ENCODE peak calls at places on chromosomes 3 and 15, in five cellular contexts. F is NCI-H510A, Q is SK-MEL-5, I is iris pigment epithelial cell, V is NCI-H226. L is an unnamed sample.

GRCh38 chr3:87491843-87492242 is 215.5 kb upstream of the POU1F1 start:
- DNase-seq in F (no peak), Q (no peak), I (no peak), V (peak; percentile 5), L (no peak)

GRCh38 chr15:29141206-29141907 is 128.3 kb downstream of the NSMCE3 start:
- DNase-seq in F (no peak), Q (no peak), I (no peak), V (no peak), L (no peak)

GRCh38 chr3:130960139-130960779 is 66.4 kb downstream of the ASTE1 start:
- DNase-seq in F (no peak), Q (no peak), I (peak; percentile 56), V (peak; percentile 50), L (no peak)

GRCh38 chr15:75843618-75844610 is 667 bp downstream of the UBE2Q2 start:
- DNase-seq in F (peak; percentile 38), Q (peak; percentile 45), I (peak; percentile 66), V (peak; percentile 59), L (peak; percentile 49)

GRCh38 chr3:174159629-174160028 is 699.5 kb upstream of the NAALADL2 start:
- DNase-seq in F (no peak), Q (no peak), I (no peak), V (no peak), L (peak; percentile 8)

GRCh38 chr3:72322264-72322976 is 525.8 kb downstream of the SHQ1 start:
- DNase-seq in F (no peak), Q (no peak), I (no peak), V (no peak), L (no peak)

GRCh38 chr3:175150812-175151411 is 291.8 kb downstream of the NAALADL2 start:
- DNase-seq in F (peak; percentile 41), Q (no peak), I (peak; percentile 9), V (no peak), L (no peak)

GRCh38 chr3:31170932-31171670 is 276.6 kb upstream of the GADL1 start:
- DNase-seq in F (no peak), Q (peak; percentile 14), I (peak; percentile 99), V (peak; percentile 59), L (peak; percentile 1)

GRCh38 chr3:54243262-54243931 is 121.0 kb downstream of the CACNA2D3 start:
- DNase-seq in F (no peak), Q (peak; percentile 53), I (no peak), V (no peak), L (no peak)

GRCh38 chr3:8659242-8659641 is 14.6 kb upstream of the SSUH2 start:
- DNase-seq in F (no peak), Q (no peak), I (no peak), V (no peak), L (no peak)

GRCh38 chr3:23877324-23877980 is 39.3 kb downstream of the NKIRAS1 start:
- DNase-seq in F (no peak), Q (no peak), I (peak; percentile 91), V (peak; percentile 92), L (no peak)

GRCh38 chr3:49053543-49053942 is 24.3 kb upstream of the IMPDH2 start:
- DNase-seq in F (no peak), Q (no peak), I (no peak), V (no peak), L (no peak)

GRCh38 chr15:45181491-45182285 is 6.1 kb downstream of the SHF start:
- DNase-seq in F (no peak), Q (no peak), I (no peak), V (no peak), L (no peak)

GRCh38 chr15:29133791-29134190 is 135.8 kb downstream of the NSMCE3 start:
- DNase-seq in F (no peak), Q (no peak), I (no peak), V (no peak), L (no peak)

GRCh38 chr15:26771168-26771916 is 1.5 kb downstream of the GABRB3 start:
- DNase-seq in F (peak; percentile 40), Q (no peak), I (no peak), V (no peak), L (no peak)

GRCh38 chr3:141115752-141116541 is 64.8 kb downstream of the SPSB4 start:
- DNase-seq in F (no peak), Q (peak; percentile 56), I (peak; percentile 19), V (no peak), L (no peak)

GRCh38 chr15:73323374-73323955 is 45.3 kb downstream of the HCN4 start:
- DNase-seq in F (no peak), Q (no peak), I (no peak), V (no peak), L (no peak)

GRCh38 chr15:81106560-81106959 is 27.5 kb upstream of the CFAP161 start:
- DNase-seq in F (no peak), Q (peak; percentile 88), I (peak; percentile 83), V (peak; percentile 70), L (peak; percentile 59)

GRCh38 chr15:63362196-63362595 is 19.4 kb downstream of the CA12 start:
- DNase-seq in F (no peak), Q (no peak), I (no peak), V (no peak), L (peak; percentile 31)

GRCh38 chr3:18426597-18426996 is 1.5 kb upstream of the SATB1 start:
- DNase-seq in F (no peak), Q (no peak), I (no peak), V (no peak), L (no peak)

GRCh38 chr3:119969759-119970158 is 124.5 kb downstream of the GSK3B start:
- DNase-seq in F (no peak), Q (no peak), I (no peak), V (peak; percentile 12), L (no peak)

GRCh38 chr3:15007681-15008141 is 57.4 kb downstream of the MRPS25 start:
- DNase-seq in F (peak; percentile 14), Q (no peak), I (peak; percentile 96), V (peak; percentile 75), L (no peak)

GRCh38 chr3:17238029-17238428 is 353.3 kb downstream of the PLCL2 start:
- DNase-seq in F (no peak), Q (no peak), I (no peak), V (no peak), L (no peak)

GRCh38 chr15:31528846-31529245 is 202.2 kb downstream of the KLF13 start:
- DNase-seq in F (no peak), Q (no peak), I (no peak), V (no peak), L (no peak)

GRCh38 chr3:127712881-127713771 is 40.4 kb downstream of the ABTB1 start:
- DNase-seq in F (no peak), Q (no peak), I (no peak), V (no peak), L (no peak)

GRCh38 chr3:126441256-126441880 is 34.3 kb downstream of the ZXDC start:
- DNase-seq in F (no peak), Q (no peak), I (no peak), V (no peak), L (no peak)

GRCh38 chr15:91407237-91407889 is 307.3 kb downstream of the SV2B start:
- DNase-seq in F (no peak), Q (no peak), I (peak; percentile 31), V (peak; percentile 98), L (peak; percentile 84)

GRCh38 chr3:141514382-141514781 is 27.6 kb downstream of the RASA2 start:
- DNase-seq in F (no peak), Q (no peak), I (no peak), V (no peak), L (no peak)

GRCh38 chr3:50167782-50168317 is 12.7 kb downstream of the SEMA3F start:
- DNase-seq in F (no peak), Q (no peak), I (no peak), V (no peak), L (no peak)

GRCh38 chr3:46505953-46506352 is 8.2 kb downstream of the RTP3 start:
- DNase-seq in F (no peak), Q (no peak), I (no peak), V (no peak), L (no peak)

GRCh38 chr3:55091381-55092225 is 163.7 kb upstream of the LRTM1 start:
- DNase-seq in F (no peak), Q (no peak), I (peak; percentile 63), V (no peak), L (no peak)

GRCh38 chr3:174957081-174957480 is 97.9 kb downstream of the NAALADL2 start:
- DNase-seq in F (no peak), Q (no peak), I (no peak), V (peak; percentile 16), L (no peak)

GRCh38 chr3:55434789-55435188 is 52.3 kb downstream of the WNT5A start:
- DNase-seq in F (no peak), Q (peak; percentile 74), I (peak; percentile 48), V (no peak), L (peak; percentile 44)

L was measured in ACHN.